ENCODE peak calls at places on chromosomes 4 and X, in seven cellular contexts. One of them, this sample, is unnamed.

GRCh38 chr4:120769227-120769626 is 153.3 kb downstream of the PRDM5 start:
- DNase-seq in HepG2: no peak
- DNase-seq in PC-3: no peak
- DNase-seq in GM23248: peak
- DNase-seq in neural progenitor cell: peak
- DNase-seq in fibroblast of lung: peak
- DNase-seq in keratinocyte: no peak
- DNase-seq in this sample: peak

GRCh38 chr4:24888475-24888874 is 24.4 kb downstream of the CCDC149 start:
- DNase-seq in PC-3: no peak
- DNase-seq in neural progenitor cell: no peak
- DNase-seq in HepG2: no peak
- DNase-seq in fibroblast of lung: no peak
- DNase-seq in GM23248: no peak
- DNase-seq in keratinocyte: no peak
- DNase-seq in this sample: no peak

GRCh38 chr4:3372933-3373465 is 68.8 kb upstream of the HGFAC start:
- DNase-seq in PC-3: no peak
- DNase-seq in keratinocyte: no peak
- DNase-seq in neural progenitor cell: no peak
- DNase-seq in fibroblast of lung: no peak
- DNase-seq in HepG2: no peak
- DNase-seq in GM23248: no peak
- DNase-seq in this sample: peak

GRCh38 chrX:119758682-119759332 is 419 bp downstream of the SOWAHD start:
- DNase-seq in fibroblast of lung: no peak
- DNase-seq in HepG2: no peak
- DNase-seq in GM23248: peak
- DNase-seq in PC-3: no peak
- DNase-seq in neural progenitor cell: peak
- DNase-seq in keratinocyte: no peak
- DNase-seq in this sample: peak

GRCh38 chr4:129362685-129363274 is 266.8 kb downstream of the C4orf33 start:
- DNase-seq in fibroblast of lung: peak
- DNase-seq in neural progenitor cell: peak
- DNase-seq in GM23248: peak
- DNase-seq in PC-3: peak
- DNase-seq in HepG2: peak
- DNase-seq in keratinocyte: no peak
- DNase-seq in this sample: peak

GRCh38 chr4:176837176-176837915 is 44.6 kb upstream of the VEGFC start:
- DNase-seq in PC-3: no peak
- DNase-seq in neural progenitor cell: no peak
- DNase-seq in HepG2: no peak
- DNase-seq in fibroblast of lung: no peak
- DNase-seq in keratinocyte: no peak
- DNase-seq in GM23248: peak
- DNase-seq in this sample: no peak

GRCh38 chr4:139153411-139154133 is 23.4 kb downstream of the ELF2 start:
- DNase-seq in neural progenitor cell: no peak
- DNase-seq in PC-3: peak
- DNase-seq in HepG2: peak
- DNase-seq in fibroblast of lung: no peak
- DNase-seq in GM23248: no peak
- DNase-seq in keratinocyte: no peak
- DNase-seq in this sample: no peak

GRCh38 chr4:174764105-174764729 is 64.8 kb downstream of the GLRA3 start:
- DNase-seq in neural progenitor cell: peak
- DNase-seq in HepG2: peak
- DNase-seq in PC-3: peak
- DNase-seq in fibroblast of lung: peak
- DNase-seq in keratinocyte: peak
- DNase-seq in GM23248: peak
- DNase-seq in this sample: peak

GRCh38 chrX:76796311-76796710 is 368.8 kb downstream of the MAGEE1 start:
- DNase-seq in keratinocyte: no peak
- DNase-seq in fibroblast of lung: no peak
- DNase-seq in HepG2: no peak
- DNase-seq in neural progenitor cell: no peak
- DNase-seq in GM23248: no peak
- DNase-seq in PC-3: peak
- DNase-seq in this sample: no peak

GRCh38 chr4:139582044-139582443 is 26.0 kb upstream of the SETD7 start:
- DNase-seq in neural progenitor cell: no peak
- DNase-seq in HepG2: no peak
- DNase-seq in PC-3: peak
- DNase-seq in GM23248: peak
- DNase-seq in keratinocyte: no peak
- DNase-seq in fibroblast of lung: peak
- DNase-seq in this sample: no peak

GRCh38 chr4:73208376-73208775 is 50.2 kb downstream of the ANKRD17 start:
- DNase-seq in GM23248: peak
- DNase-seq in HepG2: no peak
- DNase-seq in fibroblast of lung: peak
- DNase-seq in PC-3: peak
- DNase-seq in neural progenitor cell: no peak
- DNase-seq in keratinocyte: no peak
- DNase-seq in this sample: no peak

GRCh38 chr4:177246636-177247584 is 62.8 kb upstream of the NEIL3 start:
- DNase-seq in keratinocyte: no peak
- DNase-seq in HepG2: no peak
- DNase-seq in GM23248: peak
- DNase-seq in PC-3: peak
- DNase-seq in fibroblast of lung: peak
- DNase-seq in neural progenitor cell: no peak
- DNase-seq in this sample: no peak

GRCh38 chr4:38371391-38371851 is 292.6 kb upstream of the KLF3 start:
- DNase-seq in keratinocyte: no peak
- DNase-seq in GM23248: peak
- DNase-seq in PC-3: peak
- DNase-seq in fibroblast of lung: peak
- DNase-seq in neural progenitor cell: no peak
- DNase-seq in HepG2: no peak
- DNase-seq in this sample: peak

GRCh38 chrX:150602296-150602695 is 33.9 kb downstream of the MTM1 start:
- DNase-seq in neural progenitor cell: no peak
- DNase-seq in GM23248: no peak
- DNase-seq in keratinocyte: no peak
- DNase-seq in fibroblast of lung: no peak
- DNase-seq in HepG2: no peak
- DNase-seq in PC-3: no peak
- DNase-seq in this sample: no peak

GRCh38 chr4:129446074-129446473 is 350.1 kb downstream of the C4orf33 start:
- DNase-seq in PC-3: no peak
- DNase-seq in HepG2: no peak
- DNase-seq in GM23248: no peak
- DNase-seq in keratinocyte: no peak
- DNase-seq in fibroblast of lung: no peak
- DNase-seq in neural progenitor cell: peak
- DNase-seq in this sample: no peak

GRCh38 chrX:102739642-102740041 is 19.1 kb downstream of the GPRASP3 start:
- DNase-seq in fibroblast of lung: no peak
- DNase-seq in HepG2: no peak
- DNase-seq in keratinocyte: no peak
- DNase-seq in neural progenitor cell: no peak
- DNase-seq in GM23248: no peak
- DNase-seq in PC-3: no peak
- DNase-seq in this sample: peak

GRCh38 chr4:4868506-4869379 is 9.3 kb downstream of the MSX1 start:
- DNase-seq in GM23248: no peak
- DNase-seq in fibroblast of lung: no peak
- DNase-seq in PC-3: no peak
- DNase-seq in keratinocyte: no peak
- DNase-seq in HepG2: no peak
- DNase-seq in neural progenitor cell: peak
- DNase-seq in this sample: no peak

GRCh38 chrX:154603438-154604430 is 15.3 kb downstream of the CTAG1B start:
- DNase-seq in GM23248: peak
- DNase-seq in keratinocyte: no peak
- DNase-seq in fibroblast of lung: peak
- DNase-seq in PC-3: peak
- DNase-seq in neural progenitor cell: no peak
- DNase-seq in HepG2: no peak
- DNase-seq in this sample: peak

GRCh38 chrX:119698835-119699234 is 5.9 kb upstream of the SEPTIN6 start:
- DNase-seq in keratinocyte: peak
- DNase-seq in fibroblast of lung: peak
- DNase-seq in neural progenitor cell: peak
- DNase-seq in GM23248: peak
- DNase-seq in PC-3: peak
- DNase-seq in HepG2: peak
- DNase-seq in this sample: peak

GRCh38 chr4:113952452-113953029 is 26.9 kb downstream of the ARSJ start:
- DNase-seq in GM23248: peak
- DNase-seq in HepG2: peak
- DNase-seq in keratinocyte: no peak
- DNase-seq in fibroblast of lung: peak
- DNase-seq in neural progenitor cell: peak
- DNase-seq in PC-3: peak
- DNase-seq in this sample: peak

DNA sequence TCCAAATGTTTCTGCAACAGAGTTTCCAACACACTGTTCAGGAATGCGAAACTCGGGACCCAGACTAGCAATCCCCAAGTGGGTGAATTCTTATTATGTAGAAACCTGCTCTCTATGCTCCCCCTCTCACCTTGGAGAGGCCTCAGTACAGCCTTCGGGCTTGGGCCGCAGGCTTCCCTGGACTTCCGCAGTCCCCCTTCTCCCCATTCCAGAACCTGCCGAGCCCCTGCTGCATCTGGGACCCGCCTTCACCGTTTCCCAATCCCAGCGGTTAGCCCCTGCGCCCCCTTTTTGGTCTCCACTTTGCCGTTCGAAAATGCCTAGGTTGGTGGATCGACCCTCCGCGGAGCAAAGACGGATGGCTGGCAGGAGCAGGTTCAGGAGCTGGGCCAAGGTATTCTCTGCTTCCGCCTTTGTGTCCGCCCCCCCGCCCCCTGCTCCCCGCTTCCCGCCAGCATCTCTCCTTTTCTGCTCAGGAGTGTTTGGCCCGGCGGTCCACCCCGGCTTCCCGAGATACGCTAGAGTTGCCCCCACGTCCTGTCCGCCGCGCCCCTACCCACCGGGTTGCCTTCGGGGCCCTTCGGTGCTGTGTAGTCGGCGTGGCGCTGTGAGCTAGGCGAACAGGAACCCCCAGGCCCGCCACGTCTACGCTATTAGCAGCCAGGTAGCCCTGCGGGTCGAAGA is 11.5 kb downstream of the HAND2 start:
- DNase-seq in HepG2: no peak
- DNase-seq in PC-3: no peak
- DNase-seq in fibroblast of lung: no peak
- DNase-seq in GM23248: no peak
- DNase-seq in neural progenitor cell: peak
- DNase-seq in keratinocyte: no peak
- DNase-seq in this sample: peak
- TF ChIP-seq EZH2 in HepG2: no peak
- TF ChIP-seq EZH2 in PC-3: no peak
- TF ChIP-seq EZH2 in fibroblast of lung: no peak
- TF ChIP-seq EZH2 in GM23248: no peak
- TF ChIP-seq EZH2 in neural progenitor cell: peak
- TF ChIP-seq EZH2 in keratinocyte: peak
- TF ChIP-seq EZH2 in this sample: no peak

GRCh38 chr4:84583871-84584373 is 995 bp downstream of the CDS1 start:
- DNase-seq in keratinocyte: no peak
- DNase-seq in fibroblast of lung: peak
- DNase-seq in HepG2: no peak
- DNase-seq in PC-3: no peak
- DNase-seq in GM23248: peak
- DNase-seq in neural progenitor cell: no peak
- DNase-seq in this sample: no peak
- TF ChIP-seq EZH2 in keratinocyte: no peak
- TF ChIP-seq EZH2 in fibroblast of lung: no peak
- TF ChIP-seq EZH2 in HepG2: peak
- TF ChIP-seq EZH2 in PC-3: no peak
- TF ChIP-seq EZH2 in GM23248: peak
- TF ChIP-seq EZH2 in neural progenitor cell: peak
- TF ChIP-seq EZH2 in this sample: no peak

GRCh38 chrX:23332888-23333821 is 1.5 kb upstream of the PTCHD1 start:
- DNase-seq in keratinocyte: no peak
- DNase-seq in GM23248: no peak
- DNase-seq in fibroblast of lung: no peak
- DNase-seq in HepG2: no peak
- DNase-seq in neural progenitor cell: peak
- DNase-seq in PC-3: no peak
- DNase-seq in this sample: peak
- TF ChIP-seq EZH2 in keratinocyte: peak
- TF ChIP-seq EZH2 in GM23248: no peak
- TF ChIP-seq EZH2 in fibroblast of lung: peak
- TF ChIP-seq EZH2 in HepG2: no peak
- TF ChIP-seq EZH2 in neural progenitor cell: peak
- TF ChIP-seq EZH2 in PC-3: no peak
- TF ChIP-seq EZH2 in this sample: no peak

GRCh38 chr4:77819836-77820679 is 890 bp upstream of the CNOT6L start:
- DNase-seq in neural progenitor cell: peak
- DNase-seq in keratinocyte: no peak
- DNase-seq in fibroblast of lung: peak
- DNase-seq in PC-3: peak
- DNase-seq in HepG2: peak
- DNase-seq in GM23248: peak
- DNase-seq in this sample: peak

GRCh38 chr4:77817304-77818076 is 1.7 kb downstream of the CNOT6L start:
- DNase-seq in PC-3: no peak
- DNase-seq in GM23248: peak
- DNase-seq in HepG2: peak
- DNase-seq in fibroblast of lung: no peak
- DNase-seq in keratinocyte: no peak
- DNase-seq in neural progenitor cell: no peak
- DNase-seq in this sample: peak

GRCh38 chr4:77819409-77819835 is 254 bp upstream of the CNOT6L start:
- DNase-seq in HepG2: no peak
- DNase-seq in PC-3: no peak
- DNase-seq in keratinocyte: no peak
- DNase-seq in neural progenitor cell: no peak
- DNase-seq in GM23248: peak
- DNase-seq in fibroblast of lung: no peak
- DNase-seq in this sample: peak

GRCh38 chr4:77818077-77818666 is 996 bp downstream of the CNOT6L start:
- DNase-seq in HepG2: peak
- DNase-seq in keratinocyte: no peak
- DNase-seq in neural progenitor cell: peak
- DNase-seq in PC-3: peak
- DNase-seq in GM23248: peak
- DNase-seq in fibroblast of lung: peak
- DNase-seq in this sample: peak

DNA sequence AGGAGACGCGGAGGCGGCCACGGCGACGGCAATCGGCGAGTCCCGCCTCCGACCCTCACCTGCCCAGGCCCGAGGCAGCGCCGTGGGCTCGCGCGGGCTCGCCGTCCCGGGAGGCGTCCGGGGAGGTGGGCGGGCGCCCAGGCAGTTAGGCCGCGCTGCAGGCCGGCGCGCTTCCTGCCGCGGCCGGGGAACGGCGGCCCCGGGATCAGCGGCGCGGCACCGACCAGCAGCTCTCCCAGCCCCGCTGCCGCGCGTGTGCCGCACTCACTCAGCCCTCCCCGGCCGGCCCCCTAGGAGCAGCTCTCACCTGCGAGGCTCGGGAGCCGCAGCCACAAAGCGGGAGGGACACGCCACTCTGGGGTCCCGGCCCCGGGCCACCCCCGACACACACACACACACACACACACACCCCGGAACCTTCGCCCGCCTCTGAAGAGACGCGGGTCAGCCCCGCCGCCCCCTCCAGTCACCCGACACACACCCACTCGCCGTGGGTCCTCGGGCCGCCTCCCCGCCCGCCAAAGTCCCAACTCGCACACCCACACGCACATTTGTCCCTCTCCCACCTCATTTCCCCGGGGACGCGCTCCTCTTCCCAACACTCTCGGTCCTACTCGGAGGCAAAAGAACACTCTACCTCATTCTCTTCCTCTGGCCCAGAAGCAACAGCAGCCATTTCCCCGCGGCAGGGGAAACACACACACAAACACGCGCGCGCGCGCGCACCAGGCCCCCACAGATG is at the start of gene CNOT6L:
- DNase-seq in HepG2: no peak
- DNase-seq in keratinocyte: no peak
- DNase-seq in GM23248: peak
- DNase-seq in PC-3: peak
- DNase-seq in fibroblast of lung: peak
- DNase-seq in neural progenitor cell: peak
- DNase-seq in this sample: peak
- TF ChIP-seq EZH2 in HepG2: no peak
- TF ChIP-seq EZH2 in keratinocyte: no peak
- TF ChIP-seq EZH2 in GM23248: no peak
- TF ChIP-seq EZH2 in PC-3: no peak
- TF ChIP-seq EZH2 in fibroblast of lung: no peak
- TF ChIP-seq EZH2 in neural progenitor cell: peak
- TF ChIP-seq EZH2 in this sample: no peak

This sample was measured in hepatocyte.